ENCODE peak calls at places on chromosomes 1 and 21, in seven cellular contexts. G is foreskin keratinocyte, K is ovary, F is neural progenitor cell, C is mesendoderm, W is GM23338, Z is ascending aorta. N is an unnamed sample.

GRCh38 chr21:34205811-34206635 is 132.6 kb downstream of the MRPS6 start:
- DNase-seq in G (no peak), K (no peak), F (no peak), C (no peak), W (no peak), Z (no peak), N (no peak)

GRCh38 chr1:155978973-155979429 is 654 bp upstream of the ARHGEF2 start:
- DNase-seq in G (peak), K (no peak), F (no peak), C (no peak), W (no peak), Z (no peak), N (no peak)

GRCh38 chr1:161420763-161421455 is 53.2 kb upstream of the CFAP126 start:
- DNase-seq in G (peak), K (no peak), F (peak), C (peak), W (peak), Z (no peak), N (no peak)

GRCh38 chr1:159171688-159172501 is 480 bp downstream of the CADM3 start:
- DNase-seq in G (no peak), K (no peak), F (peak), C (peak), W (peak), Z (no peak), N (no peak)

GRCh38 chr1:33727310-33727709 is 136.6 kb upstream of the HMGB4 start:
- DNase-seq in G (no peak), K (no peak), F (no peak), C (no peak), W (no peak), Z (no peak), N (no peak)

GRCh38 chr1:113146242-113147072 is 73.5 kb downstream of the LRIG2 start:
- DNase-seq in G (peak), K (no peak), F (no peak), C (peak), W (no peak), Z (no peak), N (no peak)

GRCh38 chr1:247177755-247178154 is 5.9 kb upstream of the ZNF124 start:
- DNase-seq in G (no peak), K (no peak), F (no peak), C (no peak), W (no peak), Z (no peak), N (no peak)

GRCh38 chr1:89590341-89591080 is 42.4 kb upstream of the LRRC8C start:
- DNase-seq in G (no peak), K (no peak), F (no peak), C (peak), W (no peak), Z (no peak), N (no peak)

GRCh38 chr1:147787765-147788164 is 27.4 kb upstream of the GJA5 start:
- DNase-seq in G (no peak), K (no peak), F (no peak), C (no peak), W (no peak), Z (no peak), N (no peak)

GRCh38 chr21:33748903-33749302 is 106.6 kb downstream of the ITSN1 start:
- DNase-seq in G (no peak), K (no peak), F (no peak), C (no peak), W (no peak), Z (no peak), N (no peak)

GRCh38 chr1:110478886-110479285 is 27.9 kb downstream of the PROK1 start:
- DNase-seq in G (no peak), K (no peak), F (no peak), C (no peak), W (no peak), Z (no peak), N (no peak)

DNA sequence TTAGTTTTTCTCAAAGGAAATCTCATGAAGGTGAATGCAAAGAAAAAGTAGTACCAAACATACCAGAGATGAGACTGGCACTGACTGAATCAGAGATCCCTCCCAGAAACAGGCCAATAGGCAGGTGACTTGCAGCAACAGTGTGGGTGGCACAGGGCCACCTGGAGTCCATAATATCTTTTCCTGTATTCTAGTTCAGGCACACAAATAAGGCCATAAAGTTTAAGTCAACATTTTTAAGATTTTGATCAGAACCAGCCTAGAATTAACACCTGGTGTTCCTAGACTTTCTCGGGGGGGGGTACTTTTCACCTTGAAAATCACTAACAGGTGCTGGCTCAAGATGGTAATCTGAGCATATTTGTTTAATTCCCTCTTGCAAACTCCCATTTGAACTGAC is 19.1 kb downstream of the SDE2 start:
- DNase-seq in G (no peak), K (no peak), F (no peak), C (no peak), W (no peak), Z (no peak), N (no peak)
- H3K27ac ChIP-seq in G (no peak), K (no peak), F (no peak), C (no peak), W (no peak), Z (no peak), N (no peak)

GRCh38 chr1:15448877-15449462 is 7.6 kb upstream of the CELA2A start:
- DNase-seq in G (no peak), K (no peak), F (no peak), C (no peak), W (no peak), Z (no peak), N (no peak)
- H3K27ac ChIP-seq in G (no peak), K (no peak), F (no peak), C (no peak), W (no peak), Z (no peak), N (no peak)

DNA sequence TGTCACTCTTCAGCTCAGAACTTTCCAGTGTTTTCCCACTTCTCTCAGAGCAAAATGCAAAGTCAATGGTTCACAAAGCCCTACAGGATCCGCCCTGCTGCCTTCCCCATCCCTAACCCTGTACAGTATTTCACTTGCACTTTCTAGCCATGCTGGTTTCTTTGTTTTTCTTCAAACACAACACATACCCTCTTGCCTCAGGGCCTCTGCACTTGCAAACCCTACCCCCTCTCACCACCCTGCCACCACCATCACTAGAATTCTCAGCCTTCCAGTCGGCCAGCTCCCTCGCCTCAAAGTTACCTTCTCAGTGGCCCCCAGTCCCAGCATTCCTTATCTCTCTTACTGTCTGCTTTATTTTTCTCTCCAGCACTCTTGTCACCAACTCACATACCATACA is 17.6 kb downstream of the TEX35 start:
- DNase-seq in G (no peak), K (no peak), F (no peak), C (no peak), W (no peak), Z (no peak), N (no peak)
- H3K27ac ChIP-seq in G (no peak), K (no peak), F (no peak), C (no peak), W (no peak), Z (no peak), N (no peak)

GRCh38 chr1:181947441-181947840 is 114.1 kb downstream of the ZNF648 start:
- DNase-seq in G (no peak), K (no peak), F (no peak), C (no peak), W (no peak), Z (no peak), N (no peak)

GRCh38 chr1:181948372-181948771 is 113.1 kb downstream of the ZNF648 start:
- DNase-seq in G (no peak), K (no peak), F (no peak), C (no peak), W (no peak), Z (no peak), N (no peak)

GRCh38 chr1:181951213-181951612 is 110.3 kb downstream of the ZNF648 start:
- DNase-seq in G (no peak), K (no peak), F (no peak), C (no peak), W (no peak), Z (no peak), N (no peak)

DNA sequence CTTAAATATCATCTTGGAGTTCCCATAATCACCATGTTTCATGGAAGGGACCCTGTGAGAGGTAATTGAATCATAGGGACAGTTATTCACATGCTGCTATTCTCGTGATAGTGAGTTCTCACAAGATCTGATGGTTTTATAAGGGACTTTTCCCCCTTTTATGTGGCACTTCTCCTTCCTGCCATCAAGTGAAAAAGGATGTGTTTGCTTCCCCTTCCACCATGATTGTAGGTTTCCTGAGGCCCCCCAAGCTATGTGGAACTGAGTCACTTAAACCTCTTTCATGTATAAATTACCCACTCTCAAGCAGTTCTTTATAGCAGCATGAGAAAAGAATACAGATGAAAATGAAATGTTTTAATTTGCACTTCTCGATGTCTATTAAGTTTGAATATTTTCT is 112.0 kb downstream of the ZNF648 start:
- DNase-seq in G (no peak), K (no peak), F (no peak), C (no peak), W (no peak), Z (no peak), N (no peak)
- H3K27ac ChIP-seq in G (no peak), K (no peak), F (no peak), C (no peak), W (no peak), Z (no peak), N (no peak)

DNA sequence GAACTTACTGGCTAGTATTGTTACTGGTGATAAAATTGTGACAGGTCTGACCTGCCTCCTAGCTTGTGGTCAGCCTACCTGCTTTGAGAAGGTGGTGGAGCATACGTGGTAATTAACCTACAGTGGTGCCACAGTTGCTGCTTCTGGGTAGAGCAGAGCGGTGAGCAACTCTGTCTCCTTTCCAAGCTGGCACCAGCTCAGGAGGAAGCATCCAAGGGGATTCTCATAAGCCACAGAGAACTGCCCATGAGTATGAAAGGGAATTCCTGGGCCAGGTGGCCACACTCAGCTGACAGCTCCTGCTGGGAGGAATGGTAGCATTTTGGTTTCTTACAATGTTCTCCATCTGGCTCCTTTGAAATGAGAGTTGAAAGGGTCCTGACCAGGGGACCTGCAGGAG is 39.4 kb downstream of the ATP2B4 start:
- DNase-seq in G (no peak), K (no peak), F (no peak), C (no peak), W (no peak), Z (no peak), N (no peak)
- H3K27ac ChIP-seq in G (no peak), K (no peak), F (no peak), C (no peak), W (no peak), Z (peak), N (peak)

DNA sequence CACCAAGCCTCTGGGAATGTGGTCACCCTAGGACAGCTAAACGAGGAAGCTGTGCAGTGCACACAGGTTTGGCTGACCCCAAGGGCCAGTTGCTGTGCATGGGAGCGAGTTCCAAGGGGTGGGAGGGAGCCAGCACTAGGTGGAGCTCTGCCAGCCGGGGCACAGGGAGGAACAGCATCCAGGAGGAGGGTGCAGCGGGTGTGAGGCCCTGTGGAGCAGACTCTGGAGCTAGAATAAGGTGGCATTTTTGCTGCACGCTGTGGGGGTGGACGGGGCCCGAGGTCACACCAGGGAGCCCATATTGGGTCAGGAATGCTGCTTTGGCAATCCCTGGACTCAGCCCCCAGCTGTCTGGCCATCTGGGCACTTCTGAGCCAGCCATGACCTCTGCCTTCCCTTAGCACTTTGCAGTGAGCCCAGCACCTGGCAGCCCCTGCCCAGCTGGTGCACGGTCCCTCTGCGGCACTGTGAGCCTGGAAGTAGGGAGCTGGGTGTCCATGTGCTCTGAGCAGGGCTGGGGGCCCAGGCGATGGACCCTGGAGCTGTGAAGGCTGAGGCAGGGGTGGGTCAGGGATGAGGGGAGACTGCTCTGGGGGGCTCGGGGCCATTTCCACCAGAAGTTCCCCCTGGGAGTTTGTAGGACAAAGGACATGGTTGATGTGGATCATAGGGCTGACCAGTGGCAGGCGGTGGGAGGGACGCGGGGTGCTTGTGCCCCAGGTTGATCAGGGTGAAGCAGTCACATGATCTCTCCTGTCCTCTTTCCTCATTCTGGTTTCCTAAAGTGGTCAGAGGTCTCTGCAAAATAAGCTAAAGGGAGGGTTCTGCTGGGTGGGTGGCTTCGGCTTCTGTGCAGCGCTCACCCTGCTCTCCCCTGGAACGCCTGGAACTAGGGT is 8.9 kb downstream of the PDXK start:
- DNase-seq in G (no peak), K (peak), F (no peak), C (no peak), W (no peak), Z (peak), N (no peak)
- H3K27ac ChIP-seq in G (peak), K (peak), F (no peak), C (peak), W (peak), Z (peak), N (peak)

GRCh38 chr1:59643526-59643925 is 171.2 kb upstream of the HOOK1 start:
- DNase-seq in G (no peak), K (no peak), F (no peak), C (no peak), W (no peak), Z (no peak), N (no peak)
- H3K27ac ChIP-seq in G (no peak), K (no peak), F (no peak), C (no peak), W (no peak), Z (no peak), N (no peak)